ENCODE peak calls at places on chromosomes 2 and 18, in four cellular contexts. R is foreskin fibroblast, Y is DMS153, H is NCI-H1092 treated with DMSO at 0.1 percent for 48 hours. X is an unnamed sample.

GRCh38 chr18:52313213-52313612 is 26.8 kb upstream of the DCC start:
- DNase-seq in R (peak; percentile 10), Y (no peak), H (no peak), X (no peak)

GRCh38 chr2:216344206-216344957 is 27.9 kb downstream of the MARCHF4 start:
- DNase-seq in R (peak; percentile 41), Y (no peak), H (no peak), X (no peak)

GRCh38 chr2:146730882-146731281 is 1113.9 kb upstream of the ACVR2A start:
- DNase-seq in R (peak; percentile 26), Y (no peak), H (no peak), X (no peak)

GRCh38 chr2:45319683-45320082 is 291.4 kb downstream of the SRBD1 start:
- DNase-seq in R (no peak), Y (no peak), H (no peak), X (no peak)

GRCh38 chr2:181124499-181124898 is 144.1 kb downstream of the UBE2E3 start:
- DNase-seq in R (peak; percentile 49), Y (no peak), H (no peak), X (no peak)

GRCh38 chr18:77522031-77522675 is 272.5 kb downstream of the GALR1 start:
- DNase-seq in R (no peak), Y (no peak), H (no peak), X (no peak)

GRCh38 chr2:217371681-217372297 is 511.9 kb upstream of the TNP1 start:
- DNase-seq in R (no peak), Y (no peak), H (no peak), X (no peak)

GRCh38 chr2:102514061-102514785 is 41.2 kb downstream of the SLC9A4 start:
- DNase-seq in R (peak; percentile 90), Y (no peak), H (no peak), X (no peak)

GRCh38 chr2:108536133-108536780 is 2.0 kb downstream of the LIMS1 start:
- DNase-seq in R (peak; percentile 25), Y (no peak), H (no peak), X (no peak)

GRCh38 chr2:131413148-131413747 is 49.3 kb upstream of the RAB6D start:
- DNase-seq in R (peak; percentile 78), Y (peak; percentile 33), H (peak; percentile 63), X (no peak)

GRCh38 chr2:227460079-227460485 is 11.9 kb upstream of the AGFG1 start:
- DNase-seq in R (peak; percentile 37), Y (no peak), H (no peak), X (peak; percentile 28)

GRCh38 chr2:105576440-105577241 is 168.1 kb upstream of the NCK2 start:
- DNase-seq in R (peak; percentile 46), Y (peak; percentile 70), H (peak; percentile 27), X (no peak)